ENCODE peak calls at places on chromosomes 3 and 15, in four cellular contexts. P is right atrium auricular region; Y is RWPE1; G is CD4-positive, alpha-beta T cell. F is an unnamed sample.

GRCh38 chr15:78360426-78360825 is 20.3 kb downstream of the CRABP1 start:
- DNase-seq in P (no peak), Y (no peak), G (no peak), F (no peak)

GRCh38 chr15:80142646-80143045 is 10.2 kb upstream of the FAH start:
- DNase-seq in P (no peak), Y (no peak), G (no peak), F (no peak)

GRCh38 chr15:31510003-31510402 is 183.4 kb downstream of the KLF13 start:
- DNase-seq in P (peak; percentile 26), Y (no peak), G (no peak), F (no peak)

GRCh38 chr3:82005266-82005665 is 243.8 kb upstream of the GBE1 start:
- DNase-seq in P (no peak), Y (no peak), G (no peak), F (no peak)

GRCh38 chr15:72306211-72306785 is 13.7 kb downstream of the CELF6 start:
- DNase-seq in P (no peak), Y (peak; percentile 33), G (peak; percentile 29), F (peak; percentile 72)

GRCh38 chr15:79990997-79991334 is 20.0 kb upstream of the BCL2A1 start:
- DNase-seq in P (no peak), Y (no peak), G (no peak), F (no peak)

GRCh38 chr3:28326458-28326926 is 22.0 kb upstream of the ZCWPW2 start:
- DNase-seq in P (no peak), Y (no peak), G (no peak), F (no peak)

GRCh38 chr15:70227122-70227521 is 129.4 kb upstream of the TLE3 start:
- DNase-seq in P (no peak), Y (no peak), G (no peak), F (no peak)

GRCh38 chr15:67542192-67542461 is 376 bp upstream of the MAP2K5 start:
- DNase-seq in P (no peak), Y (peak; percentile 12), G (no peak), F (no peak)

GRCh38 chr3:140470962-140471361 is 206.9 kb upstream of the TRIM42 start:
- DNase-seq in P (no peak), Y (no peak), G (no peak), F (no peak)

GRCh38 chr3:128726691-128727031 is 678 bp downstream of the RAB7A start:
- DNase-seq in P (peak; percentile 79), Y (peak; percentile 80), G (peak; percentile 16), F (peak; percentile 83)

GRCh38 chr3:134251731-134252391 is 1.2 kb upstream of the RYK start:
- DNase-seq in P (no peak), Y (no peak), G (no peak), F (no peak)

GRCh38 chr15:64938192-64938591 is 26.5 kb downstream of the ANKDD1A start:
- DNase-seq in P (no peak), Y (no peak), G (no peak), F (peak; percentile 12)

GRCh38 chr3:42685891-42686820 is 819 bp downstream of the KLHL40 start:
- DNase-seq in P (no peak), Y (no peak), G (no peak), F (peak; percentile 51)

GRCh38 chr3:45273681-45274515 is 47.8 kb upstream of the TMEM158 start:
- DNase-seq in P (no peak), Y (no peak), G (no peak), F (no peak)

GRCh38 chr3:79032686-79033318 is 735.0 kb downstream of the ROBO1 start:
- DNase-seq in P (no peak), Y (peak; percentile 20), G (no peak), F (no peak)

GRCh38 chr15:70141376-70142071 is 43.8 kb upstream of the TLE3 start:
- DNase-seq in P (no peak), Y (no peak), G (no peak), F (no peak)

GRCh38 chr3:6578526-6578925 is 282.4 kb upstream of the GRM7 start:
- DNase-seq in P (no peak), Y (no peak), G (no peak), F (no peak)

GRCh38 chr3:14402304-14402811 is at the start of gene SLC6A6:
- DNase-seq in P (peak; percentile 98), Y (peak; percentile 82), G (peak; percentile 96), F (peak; percentile 98)

GRCh38 chr3:195063596-195064193 is 207.3 kb downstream of the XXYLT1 start:
- DNase-seq in P (no peak), Y (no peak), G (no peak), F (no peak)

GRCh38 chr3:145900056-145900829 is 260.7 kb downstream of the PLOD2 start:
- DNase-seq in P (no peak), Y (no peak), G (no peak), F (no peak)

GRCh38 chr3:142576792-142577191 is 1.7 kb downstream of the ATR start:
- DNase-seq in P (no peak), Y (no peak), G (no peak), F (no peak)

GRCh38 chr3:151016421-151016820 is 43.9 kb upstream of the CLRN1 start:
- DNase-seq in P (no peak), Y (no peak), G (no peak), F (no peak)

GRCh38 chr3:43883729-43884396 is 193.1 kb downstream of the ABHD5 start:
- DNase-seq in P (no peak), Y (no peak), G (no peak), F (no peak)

GRCh38 chr3:9883676-9884554 is 3.9 kb upstream of the CIDEC start:
- DNase-seq in P (no peak), Y (no peak), G (no peak), F (no peak)

GRCh38 chr15:66008920-66009572 is 139.8 kb downstream of the RAB11A start:
- DNase-seq in P (no peak), Y (peak; percentile 81), G (no peak), F (no peak)

DNA sequence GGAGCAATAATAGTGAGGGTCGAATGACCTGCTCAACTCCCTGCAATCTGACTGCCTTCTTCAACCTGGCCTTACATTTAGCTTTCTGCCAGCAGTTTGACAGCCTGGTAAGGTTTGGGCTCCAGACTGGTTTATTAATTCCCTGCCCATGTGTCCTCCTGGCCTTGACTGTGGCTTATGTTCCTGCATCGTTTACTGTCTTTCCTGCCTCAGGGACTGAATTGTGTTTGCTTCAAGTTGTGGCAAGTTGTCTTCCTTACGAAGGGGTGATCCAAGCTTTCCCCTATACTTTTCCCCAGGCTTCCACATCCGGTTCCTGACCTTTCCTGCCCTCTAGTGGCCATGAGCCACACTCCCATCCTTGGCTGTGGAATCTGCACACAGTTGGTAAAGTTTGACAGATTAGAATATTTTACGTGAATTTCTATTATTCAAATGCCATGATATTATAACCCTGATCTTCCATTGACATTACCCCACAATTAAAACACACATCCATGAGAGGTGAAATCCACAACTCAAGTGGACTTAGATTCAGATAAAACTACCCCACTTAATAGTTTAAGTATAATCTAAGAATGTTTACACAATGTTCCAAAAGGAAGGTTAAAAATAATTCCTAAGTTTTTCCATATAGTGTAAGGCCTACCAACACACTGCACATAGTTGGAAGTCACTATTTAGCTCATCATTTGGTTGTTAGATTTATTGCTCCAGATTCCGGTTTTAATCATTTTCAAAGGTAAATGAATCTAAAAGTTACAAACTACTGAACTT is 95.7 kb downstream of the NEDD4 start:
- DNase-seq in P (no peak), Y (peak; percentile 89), G (no peak), F (no peak)
- H3K27ac ChIP-seq in P (peak overlapping the region; percentile 67), Y (peak overlapping the region; percentile 91), G (no peak overlapping the region), F (peak overlapping the region; percentile 13)

DNA sequence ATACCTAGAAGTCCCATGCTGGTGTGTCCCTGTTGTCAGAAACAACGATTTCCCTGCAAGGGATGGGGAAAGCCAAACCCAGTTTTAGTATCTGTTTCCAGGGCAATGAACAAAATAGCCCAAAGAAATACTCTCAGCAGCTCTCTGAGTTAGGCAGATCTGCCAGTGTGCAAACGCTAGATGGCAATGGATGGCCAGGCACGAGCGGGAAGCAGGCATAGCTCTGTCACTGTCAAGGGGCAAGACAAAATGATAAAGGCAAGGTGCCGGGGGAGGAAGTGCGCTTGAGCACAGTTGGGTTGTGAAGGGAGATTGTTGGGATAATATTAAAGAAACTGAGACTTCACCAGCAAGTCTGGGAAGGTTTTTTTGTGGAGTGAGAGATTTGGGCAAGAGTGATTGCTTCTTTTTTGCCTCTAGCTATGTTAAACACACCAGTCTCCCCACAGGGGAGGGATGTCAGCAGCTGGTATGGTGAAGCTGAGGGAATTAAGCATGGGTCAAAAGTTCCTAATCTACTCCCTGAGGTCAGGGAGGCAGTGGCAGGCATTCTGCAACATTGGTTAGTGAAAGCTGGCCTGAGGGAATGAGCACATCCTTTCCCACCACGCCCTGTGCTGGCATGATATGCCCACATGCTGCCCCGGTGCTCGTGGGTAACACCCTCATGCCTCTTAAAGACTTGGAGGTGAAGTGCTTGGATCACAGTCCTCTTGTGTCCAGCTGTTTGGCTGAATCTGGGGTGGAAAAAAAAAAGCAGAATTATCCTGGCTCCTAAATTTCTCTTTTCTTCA is 117.6 kb downstream of the PDCD6IP start:
- DNase-seq in P (no peak), Y (peak; percentile 13), G (no peak), F (no peak)
- H3K27ac ChIP-seq in P (no peak overlapping the region), Y (no peak overlapping the region), G (no peak overlapping the region), F (no peak overlapping the region)

GRCh38 chr15:68729789-68730201 is 90.9 kb downstream of the ANP32A start:
- DNase-seq in P (no peak), Y (no peak), G (no peak), F (no peak)

GRCh38 chr15:68733666-68734065 is 87.0 kb downstream of the ANP32A start:
- DNase-seq in P (no peak), Y (no peak), G (no peak), F (no peak)

GRCh38 chr15:68731318-68731897 is 89.3 kb downstream of the ANP32A start:
- DNase-seq in P (no peak), Y (peak; percentile 6), G (no peak), F (no peak)

GRCh38 chr15:68732451-68732850 is 88.2 kb downstream of the ANP32A start:
- DNase-seq in P (no peak), Y (no peak), G (no peak), F (no peak)

DNA sequence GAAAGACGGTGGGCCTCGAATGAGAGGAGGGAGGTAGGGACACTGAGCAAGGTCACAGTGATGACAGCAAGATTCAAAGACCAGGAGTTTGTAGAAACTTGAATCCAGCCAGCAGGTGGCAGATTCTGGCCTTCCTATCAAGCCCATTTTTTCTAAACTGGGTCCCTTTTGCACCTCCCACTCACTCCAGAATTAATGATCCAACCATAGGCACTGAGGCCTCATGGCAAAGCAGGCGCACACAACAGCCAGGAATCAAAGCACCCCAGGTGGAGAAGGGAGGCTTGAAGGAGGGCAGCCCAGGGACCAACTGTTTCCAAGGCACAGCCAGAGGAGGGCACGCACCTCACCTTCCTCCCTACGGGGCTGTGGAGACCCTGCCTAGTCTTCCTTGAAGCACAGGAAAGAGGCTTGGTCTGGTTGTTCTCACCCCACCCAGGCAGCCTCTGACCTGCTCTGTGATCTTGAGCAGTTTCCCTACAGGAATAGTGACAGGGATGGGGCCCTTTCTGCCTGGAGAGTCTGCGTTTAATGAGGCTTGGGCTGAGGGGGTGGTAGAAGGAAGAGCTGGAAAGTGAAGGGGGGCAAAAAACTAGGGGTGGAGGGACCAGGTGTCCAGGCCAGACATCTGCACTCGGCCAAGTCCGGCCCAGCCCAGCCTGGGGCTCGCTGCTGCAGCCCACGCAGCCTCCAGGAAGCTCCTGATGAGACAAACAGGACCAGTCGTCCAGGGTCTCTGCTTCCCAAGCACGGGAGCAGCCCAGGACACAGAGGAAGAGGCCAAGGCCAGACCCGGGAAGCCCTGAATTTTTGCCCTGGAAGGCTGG is 90.0 kb downstream of the ANP32A start:
- DNase-seq in P (no peak), Y (peak; percentile 40), G (no peak), F (no peak)
- H3K27ac ChIP-seq in P (peak overlapping the region; percentile 58), Y (peak overlapping the region; percentile 50), G (no peak overlapping the region), F (no peak overlapping the region)

DNA sequence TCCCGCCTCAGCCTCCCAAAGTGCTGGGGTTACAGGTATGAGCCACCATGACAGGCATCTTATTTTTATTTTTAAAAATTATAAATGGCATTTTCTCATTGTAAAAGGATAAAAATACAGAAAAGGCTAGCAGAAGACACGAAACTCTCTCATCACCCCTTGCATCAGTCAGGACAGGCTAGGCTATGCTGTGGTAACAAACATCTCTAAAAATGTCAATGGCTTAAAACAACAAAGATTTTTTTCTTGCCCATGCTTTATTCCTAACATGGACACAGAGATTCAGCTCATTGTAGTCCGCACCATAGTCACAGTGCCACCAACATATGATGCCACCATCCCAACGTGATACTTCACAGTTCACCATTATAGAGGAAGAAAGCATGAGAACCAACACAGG is 34.0 kb upstream of the SEMA4B start:
- DNase-seq in P (no peak), Y (no peak), G (no peak), F (no peak)
- H3K27ac ChIP-seq in P (no peak overlapping the region), Y (peak overlapping the region; percentile 94), G (no peak overlapping the region), F (no peak overlapping the region)